ENCODE peak calls at places on chromosomes 11 and 22, in five cellular contexts. A is uterus, U is neural progenitor cell, Q is fibroblast of lung, Z is mammary epithelial cell. D is an unnamed sample.

GRCh38 chr22:45785458-45785857 is 113.8 kb downstream of the ATXN10 start:
- DNase-seq in A (no peak), U (no peak), Q (peak; percentile 83), Z (peak; percentile 64), D (no peak)

GRCh38 chr11:104476898-104477297 is 313.0 kb upstream of the PDGFD start:
- DNase-seq in A (no peak), U (no peak), Q (no peak), Z (no peak), D (no peak)

GRCh38 chr11:17547051-17547577 is at the start of gene OTOG:
- DNase-seq in A (no peak), U (peak; percentile 86), Q (no peak), Z (no peak), D (no peak)

GRCh38 chr11:127191689-127192088 is 191.1 kb upstream of the KIRREL3 start:
- DNase-seq in A (no peak), U (no peak), Q (no peak), Z (no peak), D (no peak)

GRCh38 chr22:17198188-17199130 is 20.8 kb downstream of the ADA2 start:
- DNase-seq in A (peak; percentile 42), U (peak; percentile 98), Q (peak; percentile 40), Z (no peak), D (no peak)

GRCh38 chr11:102471474-102471873 is 18.9 kb upstream of the TMEM123 start:
- DNase-seq in A (no peak), U (no peak), Q (no peak), Z (no peak), D (no peak)

GRCh38 chr11:25214535-25215176 is 717.8 kb downstream of the LUZP2 start:
- DNase-seq in A (no peak), U (no peak), Q (no peak), Z (no peak), D (no peak)

GRCh38 chr11:11620966-11621880 is 582 bp downstream of the GALNT18 start:
- DNase-seq in A (peak; percentile 41), U (peak; percentile 62), Q (peak; percentile 34), Z (peak; percentile 58), D (no peak)

GRCh38 chr11:114284914-114285313 is 11.3 kb upstream of the NNMT start:
- DNase-seq in A (no peak), U (no peak), Q (no peak), Z (no peak), D (no peak)

DNA sequence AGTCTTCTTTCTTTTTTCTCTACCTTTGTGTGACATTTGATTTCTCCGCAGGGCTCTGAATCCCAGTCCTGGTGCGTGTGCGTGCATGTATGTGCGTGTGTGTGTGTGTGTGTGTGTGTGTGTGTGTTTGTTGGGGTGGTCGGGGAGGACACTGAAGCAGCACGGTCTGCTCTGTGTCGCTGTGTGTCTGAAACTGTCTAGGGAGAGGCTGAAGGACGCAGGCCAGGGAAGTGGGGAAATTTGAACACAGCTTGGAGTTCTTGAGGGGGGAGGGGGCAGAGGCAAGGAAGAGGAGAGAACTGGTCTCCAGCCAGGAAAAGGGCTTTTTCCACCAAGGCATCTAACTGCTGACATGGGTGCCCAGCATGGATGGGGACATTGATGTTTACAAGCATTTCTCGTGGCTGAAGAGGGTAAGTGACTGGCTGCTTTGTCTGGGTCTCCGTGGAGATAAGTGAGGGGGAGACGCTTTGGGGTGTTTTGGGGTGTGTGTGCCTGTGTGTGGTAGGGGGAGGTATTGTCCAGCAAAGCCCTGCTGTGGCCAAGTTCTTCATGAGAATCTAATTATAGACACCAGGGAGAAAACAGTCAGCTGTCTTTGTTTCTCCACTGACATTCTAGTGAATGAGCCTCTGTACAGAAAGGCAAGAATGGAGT is 63.6 kb downstream of the PPFIBP2 start:
- DNase-seq in A (peak; percentile 64), U (no peak), Q (peak; percentile 10), Z (no peak), D (no peak)
- TF ChIP-seq CTCF in A (no peak), U (no peak), Q (no peak), Z (no peak), D (no peak)

GRCh38 chr11:1453611-1454386 is 32.8 kb downstream of the MOB2 start:
- DNase-seq in A (peak; percentile 47), U (peak; percentile 73), Q (no peak), Z (no peak), D (no peak)
- TF ChIP-seq CTCF in A (peak; percentile 35), U (peak; percentile 46), Q (no peak), Z (peak; percentile 73), D (peak; percentile 42)

DNA sequence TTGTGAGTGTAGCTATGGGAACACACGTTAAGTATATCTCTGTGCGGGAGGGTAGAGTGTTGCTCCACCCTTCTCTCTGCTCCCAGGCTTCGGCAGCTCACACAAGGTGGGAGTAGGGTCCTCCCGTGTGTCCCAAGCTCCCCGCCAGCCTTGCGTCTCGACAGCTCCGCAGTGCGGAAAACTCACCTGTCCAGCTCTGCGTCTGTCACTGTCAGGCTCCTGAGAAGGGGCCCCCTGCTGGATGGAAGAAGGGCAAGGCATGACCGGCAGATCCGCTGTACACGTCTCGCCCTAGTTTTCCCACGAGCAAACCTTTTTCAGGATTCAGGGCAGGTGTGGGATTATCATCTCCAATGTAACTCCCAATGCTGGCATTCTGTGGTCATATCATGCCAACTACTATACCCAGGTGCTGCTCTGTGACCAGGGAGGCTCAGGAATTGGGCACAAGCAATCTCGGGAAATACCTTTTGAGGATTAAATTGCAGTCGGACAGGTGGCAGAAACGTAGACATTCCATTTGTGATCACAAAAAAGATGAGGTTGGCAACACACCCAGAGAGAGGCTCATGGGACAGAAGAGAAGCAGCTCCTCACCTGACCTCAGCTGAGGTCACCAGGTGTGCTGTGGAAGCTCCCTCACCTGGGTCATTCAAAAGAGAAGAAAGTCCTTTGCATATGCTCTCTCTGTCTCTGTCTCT is 314.0 kb upstream of the B3GAT1 start:
- DNase-seq in A (no peak), U (peak; percentile 40), Q (no peak), Z (no peak), D (no peak)
- TF ChIP-seq CTCF in A (no peak), U (peak; percentile 44), Q (no peak), Z (no peak), D (no peak)

DNA sequence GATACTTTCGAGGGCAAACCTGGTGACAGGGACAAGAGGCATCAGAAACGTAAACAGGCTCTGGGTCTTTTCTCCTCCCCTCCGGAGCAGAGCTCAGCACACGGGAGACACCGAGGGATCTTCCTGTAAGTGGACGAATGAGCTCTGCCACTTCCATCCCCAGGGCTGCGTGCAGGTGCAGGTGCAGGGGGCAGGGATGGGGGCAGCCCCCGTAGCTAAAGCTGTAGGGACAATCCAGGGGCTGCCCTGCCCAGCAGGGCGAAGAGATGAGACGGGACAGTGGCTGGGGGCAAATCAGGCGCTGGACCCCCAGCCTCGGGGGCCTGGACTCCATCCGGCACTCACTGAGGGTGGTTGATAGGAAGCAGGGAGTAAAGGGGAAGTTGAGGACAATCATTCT is 505.4 kb downstream of the BRD1 start:
- DNase-seq in A (no peak), U (no peak), Q (no peak), Z (no peak), D (no peak)
- TF ChIP-seq CTCF in A (no peak), U (no peak), Q (no peak), Z (no peak), D (no peak)

GRCh38 chr22:24758164-24758799 is 16.2 kb downstream of the PIWIL3 start:
- DNase-seq in A (peak; percentile 34), U (peak; percentile 78), Q (peak; percentile 27), Z (peak; percentile 23), D (no peak)
- TF ChIP-seq CTCF in A (peak; percentile 74), U (peak; percentile 98), Q (peak; percentile 80), Z (peak; percentile 77), D (peak; percentile 97)

GRCh38 chr22:41799486-41800347 is 762 bp upstream of the CCDC134 start:
- DNase-seq in A (peak; percentile 44), U (peak; percentile 39), Q (peak; percentile 22), Z (no peak), D (no peak)
- TF ChIP-seq CTCF in A (no peak), U (no peak), Q (no peak), Z (no peak), D (no peak)

GRCh38 chr11:132559371-132560036 is 972.8 kb downstream of the OPCML start:
- DNase-seq in A (no peak), U (peak; percentile 41), Q (peak; percentile 16), Z (no peak), D (no peak)
- TF ChIP-seq CTCF in A (no peak), U (peak; percentile 27), Q (no peak), Z (no peak), D (no peak)

GRCh38 chr11:35800970-35801953 is 138.7 kb downstream of the TRIM44 start:
- DNase-seq in A (no peak), U (no peak), Q (no peak), Z (no peak), D (no peak)

GRCh38 chr11:35796542-35796941 is 134.0 kb downstream of the TRIM44 start:
- DNase-seq in A (no peak), U (no peak), Q (peak; percentile 34), Z (peak; percentile 74), D (no peak)

GRCh38 chr11:35798423-35798822 is 135.8 kb downstream of the TRIM44 start:
- DNase-seq in A (no peak), U (no peak), Q (peak; percentile 29), Z (peak; percentile 49), D (no peak)

GRCh38 chr11:35799655-35800054 is 137.1 kb downstream of the TRIM44 start:
- DNase-seq in A (no peak), U (no peak), Q (no peak), Z (no peak), D (no peak)

GRCh38 chr11:35798983-35799382 is 136.4 kb downstream of the TRIM44 start:
- DNase-seq in A (no peak), U (no peak), Q (no peak), Z (no peak), D (no peak)
- TF ChIP-seq CTCF in A (no peak), U (no peak), Q (no peak), Z (no peak), D (no peak)

GRCh38 chr22:20858615-20859416 is at the start of the genes PI4KA and SNAP29:
- DNase-seq in A (peak; percentile 98), U (peak; percentile 99), Q (peak; percentile 98), Z (peak; percentile 98), D (peak; percentile 99)
- TF ChIP-seq CTCF in A (peak; percentile 46), U (peak; percentile 6), Q (no peak), Z (no peak), D (no peak)

D was measured in chondrocyte.